ENCODE peak calls at places on chromosomes 5 and 9, in seven cellular contexts. P is psoas muscle; A is CD4-positive, alpha-beta T cell; K is aorta; G is NCI-H2171; D is retina; B is anterior cingulate cortex. R is an unnamed sample.
A peak's percentile ranks its signal among the peaks of the same experiment; 100 is the strongest.

GRCh38 chr5:151107738-151108520 is 27.1 kb upstream of the TNIP1 start:
- DNase-seq in B (no peak), D (no peak), P (no peak), K (peak; percentile 72), A (no peak), G (no peak), R (peak; percentile 65)

GRCh38 chr9:127446720-127447415 is 4.3 kb downstream of the RPL12 start:
- DNase-seq in G (no peak), D (no peak), K (no peak), B (no peak), P (no peak), A (no peak), R (no peak)

GRCh38 chr9:90251311-90251710 is 391.3 kb downstream of the DIRAS2 start:
- DNase-seq in P (no peak), D (no peak), B (no peak), K (no peak), A (no peak), G (no peak), R (no peak)

GRCh38 chr5:91257301-91257700 is 125.8 kb downstream of the ARRDC3 start:
- DNase-seq in D (no peak), K (no peak), G (no peak), B (no peak), A (no peak), P (no peak), R (no peak)

GRCh38 chr9:115691686-115692085 is 461.9 kb upstream of the PAPPA start:
- DNase-seq in K (no peak), A (no peak), D (no peak), B (no peak), G (no peak), P (no peak), R (no peak)

GRCh38 chr9:88400021-88400420 is 11.8 kb downstream of the SPIN1 start:
- DNase-seq in K (no peak), G (no peak), D (no peak), B (no peak), A (no peak), P (no peak), R (no peak)

GRCh38 chr5:2695200-2695891 is 56.1 kb downstream of the IRX2 start:
- DNase-seq in A (no peak), P (no peak), D (no peak), G (no peak), K (no peak), B (no peak), R (no peak)

GRCh38 chr5:69265931-69266330 is 31.2 kb downstream of the CDK7 start:
- DNase-seq in D (no peak), K (no peak), P (no peak), G (no peak), B (no peak), A (no peak), R (no peak)

GRCh38 chr9:112013261-112013660 is 116.6 kb downstream of the UGCG start:
- DNase-seq in P (no peak), D (no peak), A (no peak), K (no peak), B (no peak), G (no peak), R (no peak)

GRCh38 chr9:73549991-73550390 is 398.3 kb downstream of the ANXA1 start:
- DNase-seq in G (no peak), D (no peak), A (no peak), P (no peak), K (no peak), B (no peak), R (no peak)

GRCh38 chr9:110582156-110582555 is 2.6 kb upstream of the SVEP1 start:
- DNase-seq in B (no peak), K (no peak), G (no peak), A (no peak), D (no peak), P (no peak), R (no peak)

GRCh38 chr9:137310190-137311052 is 8.3 kb upstream of the NRARP start:
- DNase-seq in D (peak; percentile 28), K (no peak), A (no peak), P (no peak), G (peak; percentile 88), B (no peak), R (no peak)

GRCh38 chr5:21709766-21710165 is 1143.4 kb downstream of the CDH12 start:
- DNase-seq in A (no peak), P (no peak), G (no peak), K (no peak), B (no peak), D (peak; percentile 25), R (no peak)

R was measured in Right ventricle myocardium superior.